ENCODE peak calls at places on chromosomes 7 and 10, in ten cellular contexts. E is fibroblast of lung, P is PC-9, J is HCT116, N is HepG2, Y is GM23338, B is GM23248, X is hepatocyte, H is A673, Z is astrocyte. T is an unnamed sample. For H3K4me1, the result is how much of the 10 kb centered on the place peaks cover.

GRCh38 chr7:142934056-142934455 is 510 bp upstream of the TRPV5 start:
- DNase-seq in N (no peak), E (no peak), Y (no peak), B (no peak), J (no peak), P (no peak), Z (no peak), H (no peak), X (no peak), T (no peak)

GRCh38 chr7:95545007-95545615 is 51.2 kb downstream of the PDK4 start:
- DNase-seq in P (peak), Y (peak), Z (peak), B (peak), J (peak), N (peak), X (peak), H (peak), E (peak), T (peak)

GRCh38 chr7:51602321-51602720 is 285.7 kb upstream of the COBL start:
- DNase-seq in J (no peak), X (no peak), B (no peak), Y (no peak), H (no peak), Z (no peak), P (no peak), N (no peak), E (no peak), T (no peak)

GRCh38 chr10:44944354-44944753 is 15.2 kb upstream of the RASSF4 start:
- DNase-seq in P (no peak), N (no peak), X (no peak), H (no peak), B (no peak), E (no peak), Y (no peak), J (no peak), Z (no peak), T (no peak)

GRCh38 chr10:693506-693905 is 4.0 kb upstream of the DIP2C start:
- DNase-seq in B (peak), P (no peak), N (no peak), J (no peak), H (peak), E (peak), X (peak), Y (no peak), Z (peak), T (no peak)

GRCh38 chr10:25901199-25901598 is 32.8 kb upstream of the MYO3A start:
- DNase-seq in Y (no peak), X (no peak), P (no peak), J (no peak), Z (no peak), H (no peak), E (no peak), B (no peak), N (no peak), T (no peak)

GRCh38 chr10:78921906-78922305 is 146.9 kb upstream of the ZMIZ1 start:
- DNase-seq in H (no peak), Y (no peak), P (no peak), X (no peak), N (no peak), J (no peak), E (no peak), B (no peak), Z (no peak), T (no peak)

GRCh38 chr7:112009081-112009480 is 197.1 kb downstream of the DOCK4 start:
- DNase-seq in B (peak), J (no peak), P (peak), N (peak), X (no peak), H (no peak), Y (no peak), E (peak), Z (peak), T (no peak)

GRCh38 chr10:113148899-113149298 is 198.9 kb downstream of the TCF7L2 start:
- DNase-seq in Z (no peak), N (no peak), H (no peak), E (no peak), P (no peak), Y (no peak), X (no peak), J (no peak), B (no peak), T (no peak)

GRCh38 chr10:49520122-49520775 is 18.7 kb downstream of the ERCC6 start:
- DNase-seq in X (no peak), E (no peak), Y (no peak), J (no peak), N (no peak), B (no peak), H (no peak), P (no peak), Z (no peak), T (no peak)

GRCh38 chr7:54331311-54331710 is 210.9 kb upstream of the VSTM2A start:
- DNase-seq in J (no peak), Y (no peak), H (no peak), E (no peak), Z (no peak), N (no peak), P (no peak), B (no peak), X (no peak), T (peak)

GRCh38 chr10:15320522-15321203 is 50.4 kb downstream of the FAM171A1 start:
- DNase-seq in Y (no peak), B (no peak), E (no peak), P (no peak), Z (peak), X (no peak), J (no peak), N (no peak), H (no peak), T (no peak)

GRCh38 chr10:20891338-20891714 is 5.8 kb downstream of the NEBL start:
- DNase-seq in N (no peak), E (peak), Z (peak), B (peak), P (peak), X (peak), J (no peak), H (no peak), Y (no peak), T (no peak)

GRCh38 chr10:109892885-109893284 is 30.4 kb downstream of the XPNPEP1 start:
- DNase-seq in Y (peak), N (no peak), Z (peak), J (no peak), P (no peak), B (peak), H (peak), E (no peak), X (peak), T (peak)

GRCh38 chr10:43173120-43173519 is 34.9 kb downstream of the CSGALNACT2 start:
- DNase-seq in E (no peak), H (no peak), Y (no peak), Z (no peak), P (no peak), J (no peak), X (no peak), B (no peak), N (no peak), T (no peak)

GRCh38 chr7:120273476-120273975 is 551 bp downstream of the KCND2 start:
- DNase-seq in P (peak), X (peak), H (peak), E (peak), N (peak), Z (peak), B (peak), J (no peak), Y (peak), T (peak)

GRCh38 chr10:109974509-109975191 is 33.1 kb upstream of the ADD3 start:
- DNase-seq in E (no peak), X (peak), P (no peak), N (peak), H (no peak), B (peak), J (no peak), Z (peak), Y (no peak), T (no peak)

GRCh38 chr7:77935652-77936348 is 137.2 kb downstream of the PHTF2 start:
- DNase-seq in E (peak), J (no peak), B (peak), X (no peak), Z (no peak), Y (no peak), P (no peak), N (no peak), H (peak), T (no peak)
- TF ChIP-seq EZH2 in E (no peak), J (no peak), B (no peak), X (no peak), Z (no peak), Y (no peak), P (no peak), N (no peak), H (no peak), T (no peak)

DNA sequence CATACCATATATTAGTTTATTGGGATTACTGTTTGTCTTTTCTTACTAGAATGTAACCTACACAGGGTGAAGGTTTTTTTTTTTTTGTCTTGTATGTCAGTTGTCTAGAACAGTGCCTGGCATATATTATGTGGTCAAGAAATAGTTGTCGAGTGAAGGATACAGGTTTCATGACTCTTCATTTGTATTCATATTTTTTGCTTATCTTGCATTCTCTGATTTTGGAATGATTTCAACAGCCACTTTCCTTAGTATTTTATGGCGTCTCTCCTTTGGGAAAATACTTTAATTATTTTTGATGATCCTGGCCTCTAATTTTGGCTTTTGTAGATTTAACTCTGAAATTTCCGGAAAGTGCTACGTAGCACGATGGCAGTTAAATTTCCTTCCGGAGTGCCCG is 12.4 kb downstream of the RBM33 start:
- DNase-seq in P (no peak), N (no peak), J (no peak), X (no peak), H (no peak), Z (no peak), Y (no peak), B (no peak), E (no peak), T (no peak)
- H3K4me1 ChIP-seq in P (under half), N (half or more), J (under half), X (under half), H (under half), Z (under half), Y (under half), B (under half), E (under half), T (under half)

DNA sequence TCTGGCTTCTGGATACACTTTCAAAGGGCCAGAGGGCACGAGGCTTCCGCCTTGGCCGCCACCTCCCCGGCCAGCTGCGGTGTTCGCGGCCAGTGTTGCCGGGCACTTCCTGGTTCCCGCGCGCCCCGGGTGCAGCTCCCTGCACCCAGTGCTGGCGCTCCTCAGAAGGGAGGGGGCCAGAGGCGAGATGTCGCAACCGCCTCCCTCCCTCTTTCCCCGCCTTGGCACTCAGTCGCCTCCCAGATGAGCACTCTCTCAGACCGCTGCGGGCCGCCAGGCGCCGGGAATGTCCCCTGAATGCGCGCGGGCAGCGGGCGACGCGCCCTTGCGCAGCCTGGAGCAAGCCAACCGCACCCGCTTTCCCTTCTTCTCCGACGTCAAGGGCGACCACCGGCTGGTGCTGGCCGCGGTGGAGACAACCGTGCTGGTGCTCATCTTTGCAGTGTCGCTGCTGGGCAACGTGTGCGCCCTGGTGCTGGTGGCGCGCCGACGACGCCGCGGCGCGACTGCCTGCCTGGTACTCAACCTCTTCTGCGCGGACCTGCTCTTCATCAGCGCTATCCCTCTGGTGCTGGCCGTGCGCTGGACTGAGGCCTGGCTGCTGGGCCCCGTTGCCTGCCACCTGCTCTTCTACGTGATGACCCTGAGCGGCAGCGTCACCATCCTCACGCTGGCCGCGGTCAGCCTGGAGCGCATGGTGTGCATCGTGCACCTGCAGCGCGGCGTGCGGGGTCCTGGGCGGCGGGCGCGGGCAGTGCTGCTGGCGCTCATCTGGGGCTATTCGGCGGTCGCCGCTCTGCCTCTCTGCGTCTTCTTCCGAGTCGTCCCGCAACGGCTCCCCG is at the start of gene FFAR4:
- DNase-seq in P (peak), X (peak), E (no peak), Y (peak), H (no peak), B (peak), Z (no peak), N (no peak), J (no peak), T (peak)
- TF ChIP-seq EZH2 in P (no peak), X (peak), E (peak), Y (peak), H (peak), B (no peak), Z (peak), N (no peak), J (no peak), T (peak)

GRCh38 chr7:34523233-34523918 is 134.6 kb upstream of the NPSR1 start:
- DNase-seq in B (peak), Y (no peak), N (no peak), E (no peak), H (peak), J (no peak), Z (peak), X (no peak), P (no peak), T (no peak)
- H3K4me1 ChIP-seq in B (under half), Y (under half), N (under half), E (under half), H (under half), J (under half), Z (under half), X (under half), P (under half), T (under half)

DNA sequence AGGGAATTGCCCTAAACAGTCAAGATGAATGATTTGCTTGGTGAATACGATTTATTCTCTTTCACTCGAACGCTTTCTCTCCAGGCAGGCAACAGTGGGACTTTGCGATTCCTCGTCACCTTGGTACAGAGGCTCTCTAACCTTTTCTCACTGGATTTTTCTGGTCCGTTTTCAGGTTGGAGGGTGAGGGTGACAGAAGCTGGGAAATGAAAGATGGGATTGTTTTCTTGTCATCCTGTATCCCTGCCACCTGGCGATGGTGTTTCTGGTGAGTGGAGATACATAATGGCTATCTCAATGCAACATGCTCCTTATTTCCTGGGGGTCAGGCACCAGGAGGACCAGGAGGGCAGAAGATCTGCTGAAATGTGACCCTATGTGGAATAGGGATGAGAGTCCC is 126.3 kb downstream of the GATA3 start:
- DNase-seq in E (no peak), X (no peak), Z (no peak), P (no peak), Y (no peak), H (no peak), N (no peak), J (no peak), B (no peak), T (no peak)
- TF ChIP-seq EZH2 in E (no peak), X (no peak), Z (no peak), P (no peak), Y (no peak), H (no peak), N (no peak), J (no peak), B (no peak), T (no peak)

DNA sequence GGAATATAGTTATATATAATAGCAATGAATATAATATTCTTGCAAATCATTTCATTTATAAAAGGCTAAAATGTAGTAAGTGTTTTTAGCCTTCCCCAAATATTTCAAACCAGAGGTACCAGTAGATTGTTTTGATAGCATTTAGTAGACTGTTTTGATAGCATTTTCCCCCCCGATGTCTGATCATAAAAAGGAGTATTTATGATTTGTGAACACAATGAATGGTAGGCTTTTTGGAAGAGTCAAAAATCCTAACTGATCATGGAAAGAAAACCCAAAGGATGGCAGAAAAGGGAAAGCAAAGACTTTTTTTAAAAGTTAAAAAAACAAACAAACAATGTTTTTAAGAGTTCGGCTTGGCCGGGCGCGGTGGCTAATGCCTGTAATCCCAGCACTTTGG is 152.5 kb downstream of the PIP4K2A start:
- DNase-seq in X (no peak), N (no peak), H (no peak), P (no peak), B (no peak), E (no peak), J (no peak), Z (no peak), Y (no peak), T (no peak)
- H3K4me1 ChIP-seq in X (under half), N (under half), H (under half), P (under half), B (under half), E (under half), J (under half), Z (under half), Y (under half), T (under half)

T was measured in neural progenitor cell.